ENCODE peak calls at places on chromosomes 5 and 9, in ten cellular contexts. One of them, this sample, is unnamed.

GRCh38 chr5:74192606-74193299 is 447.8 kb downstream of the ENC1 start:
- DNase-seq in fibroblast of lung: no peak
- DNase-seq in RWPE1: no peak
- DNase-seq in esophagus muscularis mucosa: peak; percentile 68
- DNase-seq in retinal pigment epithelial cell: no peak
- DNase-seq in ovary: no peak
- DNase-seq in upper lobe of left lung: no peak
- DNase-seq in tibial nerve: no peak
- DNase-seq in suprapubic skin: no peak
- DNase-seq in WTC11: no peak
- DNase-seq in this sample: no peak

GRCh38 chr9:133114886-133115603 is 6.0 kb downstream of the RALGDS start:
- DNase-seq in fibroblast of lung: no peak
- DNase-seq in RWPE1: no peak
- DNase-seq in esophagus muscularis mucosa: no peak
- DNase-seq in retinal pigment epithelial cell: no peak
- DNase-seq in ovary: no peak
- DNase-seq in upper lobe of left lung: peak; percentile 64
- DNase-seq in tibial nerve: no peak
- DNase-seq in suprapubic skin: peak; percentile 71
- DNase-seq in WTC11: no peak
- DNase-seq in this sample: no peak

GRCh38 chr9:137077010-137077747 is at the start of gene UAP1L1:
- DNase-seq in fibroblast of lung: peak; percentile 60
- DNase-seq in RWPE1: no peak
- DNase-seq in esophagus muscularis mucosa: peak; percentile 94
- DNase-seq in retinal pigment epithelial cell: no peak
- DNase-seq in ovary: no peak
- DNase-seq in upper lobe of left lung: peak; percentile 94
- DNase-seq in tibial nerve: peak; percentile 65
- DNase-seq in suprapubic skin: peak; percentile 90
- DNase-seq in WTC11: peak; percentile 64
- DNase-seq in this sample: peak; percentile 88

GRCh38 chr9:7320139-7320538 is 479.4 kb downstream of the DMAC1 start:
- DNase-seq in fibroblast of lung: peak; percentile 99
- DNase-seq in RWPE1: peak; percentile 12
- DNase-seq in esophagus muscularis mucosa: no peak
- DNase-seq in retinal pigment epithelial cell: peak; percentile 81
- DNase-seq in ovary: no peak
- DNase-seq in upper lobe of left lung: no peak
- DNase-seq in tibial nerve: no peak
- DNase-seq in suprapubic skin: no peak
- DNase-seq in WTC11: no peak
- DNase-seq in this sample: no peak

GRCh38 chr5:91020065-91020800 is 362.9 kb downstream of the ARRDC3 start:
- DNase-seq in fibroblast of lung: peak; percentile 70
- DNase-seq in RWPE1: no peak
- DNase-seq in esophagus muscularis mucosa: no peak
- DNase-seq in retinal pigment epithelial cell: no peak
- DNase-seq in ovary: no peak
- DNase-seq in upper lobe of left lung: no peak
- DNase-seq in tibial nerve: no peak
- DNase-seq in suprapubic skin: no peak
- DNase-seq in WTC11: no peak
- DNase-seq in this sample: no peak

GRCh38 chr9:33620738-33621439 is 96.8 kb downstream of the ANKRD18B start:
- DNase-seq in fibroblast of lung: peak; percentile 68
- DNase-seq in RWPE1: peak; percentile 93
- DNase-seq in esophagus muscularis mucosa: peak; percentile 83
- DNase-seq in retinal pigment epithelial cell: no peak
- DNase-seq in ovary: no peak
- DNase-seq in upper lobe of left lung: no peak
- DNase-seq in tibial nerve: no peak
- DNase-seq in suprapubic skin: no peak
- DNase-seq in WTC11: no peak
- DNase-seq in this sample: no peak

GRCh38 chr5:61030163-61030482 is 85.1 kb downstream of the NDUFAF2 start:
- DNase-seq in fibroblast of lung: peak; percentile 42
- DNase-seq in RWPE1: no peak
- DNase-seq in esophagus muscularis mucosa: no peak
- DNase-seq in retinal pigment epithelial cell: no peak
- DNase-seq in ovary: no peak
- DNase-seq in upper lobe of left lung: no peak
- DNase-seq in tibial nerve: no peak
- DNase-seq in suprapubic skin: no peak
- DNase-seq in WTC11: no peak
- DNase-seq in this sample: no peak

GRCh38 chr9:94760646-94761045 is 34.1 kb downstream of the AOPEP start:
- DNase-seq in fibroblast of lung: no peak
- DNase-seq in RWPE1: no peak
- DNase-seq in esophagus muscularis mucosa: no peak
- DNase-seq in retinal pigment epithelial cell: peak; percentile 74
- DNase-seq in ovary: no peak
- DNase-seq in upper lobe of left lung: no peak
- DNase-seq in tibial nerve: no peak
- DNase-seq in suprapubic skin: no peak
- DNase-seq in WTC11: no peak
- DNase-seq in this sample: no peak

GRCh38 chr5:136166909-136167308 is 26.1 kb downstream of the SMIM32 start:
- DNase-seq in fibroblast of lung: no peak
- DNase-seq in RWPE1: no peak
- DNase-seq in esophagus muscularis mucosa: no peak
- DNase-seq in retinal pigment epithelial cell: no peak
- DNase-seq in ovary: no peak
- DNase-seq in upper lobe of left lung: no peak
- DNase-seq in tibial nerve: no peak
- DNase-seq in suprapubic skin: no peak
- DNase-seq in WTC11: no peak
- DNase-seq in this sample: peak; percentile 24

GRCh38 chr5:115855959-115856358 is 14.2 kb downstream of the AP3S1 start:
- DNase-seq in fibroblast of lung: peak; percentile 79
- DNase-seq in RWPE1: no peak
- DNase-seq in esophagus muscularis mucosa: no peak
- DNase-seq in retinal pigment epithelial cell: no peak
- DNase-seq in ovary: no peak
- DNase-seq in upper lobe of left lung: no peak
- DNase-seq in tibial nerve: no peak
- DNase-seq in suprapubic skin: no peak
- DNase-seq in WTC11: no peak
- DNase-seq in this sample: no peak

GRCh38 chr5:111792659-111793058 is 35.7 kb upstream of the NREP start:
- DNase-seq in fibroblast of lung: peak; percentile 31
- DNase-seq in RWPE1: no peak
- DNase-seq in esophagus muscularis mucosa: no peak
- DNase-seq in retinal pigment epithelial cell: no peak
- DNase-seq in ovary: no peak
- DNase-seq in upper lobe of left lung: no peak
- DNase-seq in tibial nerve: no peak
- DNase-seq in suprapubic skin: no peak
- DNase-seq in WTC11: no peak
- DNase-seq in this sample: no peak

GRCh38 chr9:2991292-2991691 is 147.4 kb upstream of the PUM3 start:
- DNase-seq in fibroblast of lung: no peak
- DNase-seq in RWPE1: no peak
- DNase-seq in esophagus muscularis mucosa: peak; percentile 0
- DNase-seq in retinal pigment epithelial cell: no peak
- DNase-seq in ovary: no peak
- DNase-seq in upper lobe of left lung: no peak
- DNase-seq in tibial nerve: no peak
- DNase-seq in suprapubic skin: no peak
- DNase-seq in WTC11: no peak
- DNase-seq in this sample: no peak
- TF ChIP-seq CTCF in fibroblast of lung: no peak
- TF ChIP-seq CTCF in RWPE1: no peak
- TF ChIP-seq CTCF in esophagus muscularis mucosa: no peak
- TF ChIP-seq CTCF in retinal pigment epithelial cell: peak; percentile 42
- TF ChIP-seq CTCF in ovary: no peak
- TF ChIP-seq CTCF in upper lobe of left lung: no peak
- TF ChIP-seq CTCF in tibial nerve: no peak
- TF ChIP-seq CTCF in suprapubic skin: no peak
- TF ChIP-seq CTCF in WTC11: no peak
- TF ChIP-seq CTCF in this sample: no peak

GRCh38 chr5:118960557-118960956 is 27.8 kb downstream of the DTWD2 start:
- DNase-seq in fibroblast of lung: no peak
- DNase-seq in RWPE1: no peak
- DNase-seq in esophagus muscularis mucosa: no peak
- DNase-seq in retinal pigment epithelial cell: no peak
- DNase-seq in ovary: no peak
- DNase-seq in upper lobe of left lung: no peak
- DNase-seq in tibial nerve: no peak
- DNase-seq in suprapubic skin: no peak
- DNase-seq in WTC11: no peak
- DNase-seq in this sample: no peak

GRCh38 chr5:118952992-118953651 is 35.2 kb downstream of the DTWD2 start:
- DNase-seq in fibroblast of lung: no peak
- DNase-seq in RWPE1: no peak
- DNase-seq in esophagus muscularis mucosa: no peak
- DNase-seq in retinal pigment epithelial cell: no peak
- DNase-seq in ovary: no peak
- DNase-seq in upper lobe of left lung: no peak
- DNase-seq in tibial nerve: no peak
- DNase-seq in suprapubic skin: no peak
- DNase-seq in WTC11: no peak
- DNase-seq in this sample: no peak

GRCh38 chr5:118953652-118954005 is 34.7 kb downstream of the DTWD2 start:
- DNase-seq in fibroblast of lung: no peak
- DNase-seq in RWPE1: no peak
- DNase-seq in esophagus muscularis mucosa: no peak
- DNase-seq in retinal pigment epithelial cell: no peak
- DNase-seq in ovary: no peak
- DNase-seq in upper lobe of left lung: no peak
- DNase-seq in tibial nerve: no peak
- DNase-seq in suprapubic skin: no peak
- DNase-seq in WTC11: no peak
- DNase-seq in this sample: no peak

GRCh38 chr5:118956727-118957126 is 31.6 kb downstream of the DTWD2 start:
- DNase-seq in fibroblast of lung: peak; percentile 62
- DNase-seq in RWPE1: peak; percentile 16
- DNase-seq in esophagus muscularis mucosa: no peak
- DNase-seq in retinal pigment epithelial cell: no peak
- DNase-seq in ovary: no peak
- DNase-seq in upper lobe of left lung: no peak
- DNase-seq in tibial nerve: no peak
- DNase-seq in suprapubic skin: no peak
- DNase-seq in WTC11: no peak
- DNase-seq in this sample: no peak
- TF ChIP-seq CTCF in fibroblast of lung: peak; percentile 38
- TF ChIP-seq CTCF in RWPE1: peak; percentile 58
- TF ChIP-seq CTCF in esophagus muscularis mucosa: peak; percentile 24
- TF ChIP-seq CTCF in retinal pigment epithelial cell: peak; percentile 31
- TF ChIP-seq CTCF in ovary: no peak
- TF ChIP-seq CTCF in upper lobe of left lung: no peak
- TF ChIP-seq CTCF in tibial nerve: peak; percentile 20
- TF ChIP-seq CTCF in suprapubic skin: no peak
- TF ChIP-seq CTCF in WTC11: peak; percentile 36
- TF ChIP-seq CTCF in this sample: peak; percentile 34

GRCh38 chr9:35452481-35452880 is 37.4 kb upstream of the RUSC2 start:
- DNase-seq in fibroblast of lung: peak; percentile 24
- DNase-seq in RWPE1: no peak
- DNase-seq in esophagus muscularis mucosa: no peak
- DNase-seq in retinal pigment epithelial cell: no peak
- DNase-seq in ovary: no peak
- DNase-seq in upper lobe of left lung: no peak
- DNase-seq in tibial nerve: no peak
- DNase-seq in suprapubic skin: no peak
- DNase-seq in WTC11: no peak
- DNase-seq in this sample: no peak
- TF ChIP-seq CTCF in fibroblast of lung: peak; percentile 40
- TF ChIP-seq CTCF in RWPE1: no peak
- TF ChIP-seq CTCF in esophagus muscularis mucosa: no peak
- TF ChIP-seq CTCF in retinal pigment epithelial cell: peak; percentile 12
- TF ChIP-seq CTCF in ovary: no peak
- TF ChIP-seq CTCF in upper lobe of left lung: no peak
- TF ChIP-seq CTCF in tibial nerve: no peak
- TF ChIP-seq CTCF in suprapubic skin: no peak
- TF ChIP-seq CTCF in WTC11: no peak
- TF ChIP-seq CTCF in this sample: no peak

DNA sequence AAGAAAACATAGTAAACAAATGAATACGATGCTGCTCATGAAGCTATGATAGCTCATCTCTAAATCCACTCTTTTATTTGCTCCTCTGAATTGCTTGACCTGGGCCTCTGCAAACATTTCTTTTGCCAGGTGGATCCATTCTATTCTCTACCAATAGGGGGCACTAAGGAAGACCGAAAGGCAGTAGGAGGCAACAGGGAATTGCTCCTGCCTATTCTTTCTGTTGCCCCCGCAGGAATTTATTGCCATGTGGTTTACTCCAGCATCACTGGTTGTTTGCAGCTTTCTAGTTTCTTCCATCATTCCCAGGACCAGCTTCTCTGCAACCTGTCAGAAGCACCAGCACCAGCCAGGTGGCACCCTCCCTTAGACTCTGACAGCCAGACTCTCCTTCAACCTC is 5.3 kb downstream of the GAPT start:
- DNase-seq in fibroblast of lung: no peak
- DNase-seq in RWPE1: no peak
- DNase-seq in esophagus muscularis mucosa: no peak
- DNase-seq in retinal pigment epithelial cell: no peak
- DNase-seq in ovary: no peak
- DNase-seq in upper lobe of left lung: no peak
- DNase-seq in tibial nerve: no peak
- DNase-seq in suprapubic skin: no peak
- DNase-seq in WTC11: no peak
- DNase-seq in this sample: no peak
- TF ChIP-seq CTCF in fibroblast of lung: peak; percentile 16
- TF ChIP-seq CTCF in RWPE1: no peak
- TF ChIP-seq CTCF in esophagus muscularis mucosa: no peak
- TF ChIP-seq CTCF in retinal pigment epithelial cell: peak; percentile 30
- TF ChIP-seq CTCF in ovary: no peak
- TF ChIP-seq CTCF in upper lobe of left lung: no peak
- TF ChIP-seq CTCF in tibial nerve: no peak
- TF ChIP-seq CTCF in suprapubic skin: no peak
- TF ChIP-seq CTCF in WTC11: peak; percentile 66
- TF ChIP-seq CTCF in this sample: no peak

DNA sequence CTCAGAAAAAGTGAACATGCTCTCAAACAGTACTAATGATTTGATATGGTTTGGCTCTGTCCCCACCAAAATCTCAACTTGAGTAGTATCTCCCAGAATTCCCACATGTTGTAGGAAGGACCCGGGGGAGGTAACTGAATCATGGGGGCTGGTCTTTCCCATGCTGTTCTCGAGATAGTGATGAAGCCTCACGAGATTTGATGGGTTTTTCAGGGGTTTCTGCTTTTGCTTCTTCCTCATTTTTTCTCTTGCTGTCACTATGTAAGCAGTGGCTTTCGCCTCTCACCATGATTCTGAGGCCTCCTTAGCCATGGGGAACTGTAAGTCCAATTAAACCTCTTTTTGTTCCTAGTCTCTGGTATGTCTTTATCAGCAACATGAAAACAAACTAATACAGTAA is 401.3 kb downstream of the BNC2 start:
- DNase-seq in fibroblast of lung: no peak
- DNase-seq in RWPE1: no peak
- DNase-seq in esophagus muscularis mucosa: no peak
- DNase-seq in retinal pigment epithelial cell: no peak
- DNase-seq in ovary: no peak
- DNase-seq in upper lobe of left lung: no peak
- DNase-seq in tibial nerve: no peak
- DNase-seq in suprapubic skin: no peak
- DNase-seq in WTC11: no peak
- DNase-seq in this sample: no peak
- TF ChIP-seq CTCF in fibroblast of lung: no peak
- TF ChIP-seq CTCF in RWPE1: no peak
- TF ChIP-seq CTCF in esophagus muscularis mucosa: no peak
- TF ChIP-seq CTCF in retinal pigment epithelial cell: no peak
- TF ChIP-seq CTCF in ovary: no peak
- TF ChIP-seq CTCF in upper lobe of left lung: no peak
- TF ChIP-seq CTCF in tibial nerve: no peak
- TF ChIP-seq CTCF in suprapubic skin: no peak
- TF ChIP-seq CTCF in WTC11: no peak
- TF ChIP-seq CTCF in this sample: no peak